ENCODE peak calls at places on chromosomes 1 and 21, in seven cellular contexts. O is LoVo, I is H4, M is GM13976, B is ovary, W is psoas muscle, Y is upper lobe of right lung. J is an unnamed sample.

GRCh38 chr1:2055911-2056575 is 5.8 kb downstream of the PRKCZ start:
- DNase-seq in O (no peak), I (no peak), M (no peak), B (no peak), W (no peak), Y (no peak), J (no peak)

GRCh38 chr21:38333290-38334272 is 76.8 kb downstream of the KCNJ15 start:
- DNase-seq in O (no peak), I (peak), M (no peak), B (no peak), W (no peak), Y (no peak), J (peak)

GRCh38 chr1:39272027-39272790 is 67.7 kb downstream of the MACF1 start:
- DNase-seq in O (no peak), I (no peak), M (peak), B (no peak), W (no peak), Y (no peak), J (peak)

GRCh38 chr1:115670476-115671175 is 28.9 kb downstream of the VANGL1 start:
- DNase-seq in O (no peak), I (peak), M (no peak), B (no peak), W (no peak), Y (no peak), J (no peak)

GRCh38 chr1:29259802-29260441 is 23.6 kb downstream of the PTPRU start:
- DNase-seq in O (no peak), I (no peak), M (peak), B (peak), W (peak), Y (peak), J (no peak)

GRCh38 chr1:228861830-228862176 is 126.5 kb downstream of the RHOU start:
- DNase-seq in O (no peak), I (no peak), M (no peak), B (no peak), W (no peak), Y (no peak), J (no peak)

GRCh38 chr1:217134857-217135568 is 411.8 kb upstream of the ESRRG start:
- DNase-seq in O (no peak), I (no peak), M (peak), B (no peak), W (no peak), Y (no peak), J (no peak)

GRCh38 chr1:161260939-161261858 is 2.7 kb downstream of the PCP4L1 start:
- DNase-seq in O (no peak), I (no peak), M (no peak), B (no peak), W (no peak), Y (no peak), J (peak)

GRCh38 chr1:112905420-112906154 is 50.4 kb downstream of the SLC16A1 start:
- DNase-seq in O (peak), I (peak), M (no peak), B (no peak), W (no peak), Y (no peak), J (no peak)

GRCh38 chr1:84853743-84854721 is 39.0 kb downstream of the LPAR3 start:
- DNase-seq in O (peak), I (peak), M (peak), B (no peak), W (no peak), Y (no peak), J (peak)